ENCODE peak calls at places on chromosomes 2 and 18, in nine cellular contexts. P, K, H, D, T, U, E, F and O are unnamed samples.

GRCh38 chr18:3246636-3247242 is 862 bp upstream of the MYL12A start:
- DNase-seq in P (no peak), K (no peak), H (no peak), D (peak), T (peak), U (peak), E (peak), F (no peak), O (peak)

GRCh38 chr18:23072079-23072478 is 63.2 kb upstream of the CABLES1 start:
- DNase-seq in P (no peak), K (no peak), H (no peak), D (no peak), T (no peak), U (no peak), E (no peak), F (no peak), O (no peak)

GRCh38 chr2:113910110-113910717 is 20.3 kb downstream of the ACTR3 start:
- DNase-seq in P (no peak), K (no peak), H (no peak), D (no peak), T (no peak), U (no peak), E (no peak), F (no peak), O (no peak)

GRCh38 chr18:48728204-48728833 is 189.5 kb downstream of the CTIF start:
- DNase-seq in P (no peak), K (no peak), H (no peak), D (no peak), T (peak), U (no peak), E (peak), F (no peak), O (no peak)

GRCh38 chr2:50746526-50746925 is 285.4 kb downstream of the NRXN1 start:
- DNase-seq in P (no peak), K (no peak), H (no peak), D (no peak), T (no peak), U (peak), E (no peak), F (no peak), O (no peak)

GRCh38 chr2:218476676-218477075 is 57.8 kb downstream of the VIL1 start:
- DNase-seq in P (peak), K (no peak), H (no peak), D (peak), T (no peak), U (no peak), E (no peak), F (no peak), O (peak)

GRCh38 chr2:232525796-232526195 is at the start of gene CHRND:
- DNase-seq in P (no peak), K (no peak), H (peak), D (no peak), T (no peak), U (no peak), E (peak), F (no peak), O (no peak)

GRCh38 chr2:88247531-88247930 is 77.4 kb downstream of the THNSL2 start:
- DNase-seq in P (no peak), K (no peak), H (no peak), D (no peak), T (no peak), U (no peak), E (no peak), F (no peak), O (no peak)

GRCh38 chr18:23053756-23054457 is 81.4 kb upstream of the CABLES1 start:
- DNase-seq in P (no peak), K (peak), H (peak), D (no peak), T (no peak), U (peak), E (no peak), F (no peak), O (no peak)

DNA sequence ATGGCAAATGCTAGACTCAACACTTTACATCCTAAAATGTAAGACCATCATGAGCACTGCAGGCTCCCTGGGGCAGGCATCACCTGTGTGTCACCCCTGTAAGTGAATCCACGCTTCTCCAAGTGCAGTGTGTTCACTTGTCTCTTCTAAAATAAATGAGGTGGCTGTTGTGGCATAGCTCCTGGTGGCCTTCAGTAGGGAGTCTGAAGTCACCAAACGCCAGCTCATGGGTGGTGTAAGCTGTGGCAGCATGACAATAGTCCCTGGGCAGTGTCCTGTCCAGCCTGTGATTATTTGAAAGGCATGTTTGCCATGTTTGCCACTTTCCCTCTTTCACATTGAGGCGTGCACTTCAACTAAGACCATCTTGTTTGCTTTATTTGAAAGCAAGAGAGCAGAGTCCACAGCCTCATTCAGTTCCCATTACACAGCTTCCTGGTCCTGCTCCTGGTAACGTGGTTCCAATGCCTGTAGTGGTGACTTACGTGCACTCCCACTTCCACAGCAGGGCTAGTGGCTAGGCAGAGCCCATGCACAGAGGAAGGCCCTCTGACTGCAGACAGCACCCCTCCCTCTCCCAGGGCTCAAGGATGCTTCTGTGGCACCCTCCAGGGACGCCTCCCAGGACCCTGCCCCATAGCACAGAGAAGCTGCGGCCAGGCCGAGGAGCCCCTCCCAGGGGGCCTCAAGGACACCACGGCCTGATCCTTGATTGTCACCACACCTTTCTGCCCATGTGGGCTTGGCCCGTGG is 24.3 kb downstream of the COA5 start:
- DNase-seq in P (no peak), K (no peak), H (no peak), D (no peak), T (no peak), U (no peak), E (no peak), F (no peak), O (peak)
- TF ChIP-seq EP300 in P (no peak), K (no peak), H (no peak), D (no peak), T (no peak), U (no peak), E (no peak), F (no peak), O (no peak)

GRCh38 chr2:85780316-85781092 is 26.7 kb downstream of the ATOH8 start:
- DNase-seq in P (no peak), K (no peak), H (no peak), D (peak), T (no peak), U (no peak), E (no peak), F (no peak), O (no peak)
- TF ChIP-seq EP300 in P (peak), K (no peak), H (no peak), D (no peak), T (no peak), U (no peak), E (no peak), F (no peak), O (no peak)

GRCh38 chr2:229695971-229696370 is 18.4 kb downstream of the DNER start:
- DNase-seq in P (no peak), K (no peak), H (no peak), D (no peak), T (no peak), U (no peak), E (no peak), F (peak), O (no peak)
- TF ChIP-seq EP300 in P (no peak), K (no peak), H (no peak), D (no peak), T (no peak), U (no peak), E (no peak), F (no peak), O (no peak)

GRCh38 chr2:23496456-23496855 is 111.5 kb downstream of the KLHL29 start:
- DNase-seq in P (no peak), K (no peak), H (no peak), D (no peak), T (no peak), U (no peak), E (no peak), F (no peak), O (no peak)

GRCh38 chr2:23498941-23499340 is 114.0 kb downstream of the KLHL29 start:
- DNase-seq in P (no peak), K (no peak), H (no peak), D (no peak), T (no peak), U (no peak), E (no peak), F (no peak), O (no peak)

GRCh38 chr2:23495661-23496114 is 110.7 kb downstream of the KLHL29 start:
- DNase-seq in P (no peak), K (no peak), H (no peak), D (no peak), T (no peak), U (no peak), E (peak), F (no peak), O (no peak)

GRCh38 chr2:23497536-23497935 is 112.6 kb downstream of the KLHL29 start:
- DNase-seq in P (no peak), K (no peak), H (no peak), D (no peak), T (no peak), U (no peak), E (no peak), F (no peak), O (no peak)

GRCh38 chr2:23497063-23497462 is 112.1 kb downstream of the KLHL29 start:
- DNase-seq in P (no peak), K (no peak), H (no peak), D (no peak), T (no peak), U (no peak), E (no peak), F (no peak), O (no peak)
- TF ChIP-seq EP300 in P (peak), K (no peak), H (no peak), D (no peak), T (no peak), U (no peak), E (no peak), F (no peak), O (no peak)